ENCODE peak calls at places on chromosomes 1 and 21, in ten cellular contexts. O is glutamatergic neuron; Z is AG09319; R is neural progenitor cell; C is naive B cell; H is cardiac septum; P is pons; B is iPS DF 19.7; D is stimulated activated CD8-positive, alpha-beta memory T cell treated with anti-CD3 and anti-CD28 coated beads, Interleukin-15, amount 100 ng/mL, for 1 hour; M is stimulated activated CD4-positive, alpha-beta T cell treated with anti-CD3 and anti-CD28 coated beads, Interleukin-15, amount 100 ng/mL, for 1 hour. V is an unnamed sample.

GRCh38 chr1:50704126-50704525 is 255.9 kb downstream of the FAF1 start:
- DNase-seq in O (no peak), D (no peak), C (peak), R (peak), Z (peak), B (no peak), H (no peak), M (no peak), P (peak), V (peak)

GRCh38 chr1:234062166-234062565 is 157.7 kb downstream of the SLC35F3 start:
- DNase-seq in M (no peak), O (no peak), D (no peak), H (no peak), P (no peak), R (no peak), B (no peak), Z (no peak), C (no peak), V (no peak)

GRCh38 chr1:232629250-232630046 is 485 bp downstream of the SIPA1L2 start:
- DNase-seq in B (no peak), R (peak), P (no peak), H (peak), O (peak), Z (no peak), D (no peak), M (no peak), C (no peak), V (no peak)

GRCh38 chr1:19229828-19230325 is 19.8 kb upstream of the UBR4 start:
- DNase-seq in O (no peak), B (no peak), P (no peak), H (no peak), C (no peak), M (no peak), Z (no peak), D (no peak), R (no peak), V (no peak)

GRCh38 chr1:16614361-16615252 is 1.2 kb upstream of the NBPF1 start:
- DNase-seq in C (no peak), M (no peak), O (no peak), Z (no peak), B (no peak), P (peak), D (no peak), H (no peak), R (peak), V (no peak)

GRCh38 chr1:148309940-148310500 is 157.9 kb upstream of the NBPF11 start:
- DNase-seq in R (no peak), Z (no peak), M (no peak), P (no peak), B (no peak), O (no peak), C (no peak), H (no peak), D (no peak), V (no peak)

GRCh38 chr1:159857889-159858288 is 4.6 kb downstream of the VSIG8 start:
- DNase-seq in R (no peak), B (no peak), C (no peak), O (no peak), D (no peak), Z (no peak), P (no peak), M (no peak), H (no peak), V (no peak)

GRCh38 chr1:29176567-29176966 is 5.1 kb downstream of the SRSF4 start:
- DNase-seq in O (no peak), P (no peak), C (no peak), D (no peak), Z (no peak), B (no peak), M (no peak), R (no peak), H (no peak), V (no peak)

GRCh38 chr1:204377800-204378608 is 18.3 kb upstream of the PLEKHA6 start:
- DNase-seq in Z (no peak), R (peak), D (no peak), P (peak), H (no peak), C (peak), B (no peak), O (peak), M (peak), V (peak)

GRCh38 chr1:174877208-174877673 is 122.5 kb upstream of the CACYBP start:
- DNase-seq in M (no peak), B (no peak), O (peak), R (peak), D (no peak), C (no peak), Z (no peak), H (no peak), P (peak), V (no peak)

GRCh38 chr1:184915463-184916080 is 58.7 kb downstream of the NIBAN1 start:
- DNase-seq in Z (no peak), C (no peak), O (no peak), P (no peak), R (no peak), D (no peak), M (no peak), H (no peak), B (no peak), V (no peak)

GRCh38 chr1:64539808-64540207 is 69.9 kb downstream of the CACHD1 start:
- DNase-seq in P (no peak), R (no peak), D (no peak), M (no peak), B (no peak), O (no peak), H (no peak), Z (no peak), C (no peak), V (no peak)

GRCh38 chr1:98323906-98324358 is 337.6 kb upstream of the SNX7 start:
- DNase-seq in B (peak), R (no peak), O (no peak), P (no peak), C (no peak), H (no peak), Z (peak), M (no peak), D (no peak), V (no peak)

GRCh38 chr1:58898739-58899580 is 115.1 kb upstream of the JUN start:
- DNase-seq in D (no peak), C (no peak), B (no peak), H (no peak), P (peak), Z (no peak), O (peak), M (no peak), R (no peak), V (no peak)

GRCh38 chr21:44800103-44800502 is 1.5 kb downstream of the UBE2G2 start:
- DNase-seq in R (peak), B (no peak), O (no peak), P (no peak), H (no peak), M (no peak), C (no peak), D (no peak), Z (no peak), V (no peak)

GRCh38 chr1:8342325-8342724 is 24.4 kb downstream of the SLC45A1 start:
- DNase-seq in R (no peak), M (no peak), B (no peak), Z (no peak), D (no peak), C (no peak), P (no peak), O (no peak), H (no peak), V (no peak)

GRCh38 chr1:184113251-184113650 is 61.7 kb downstream of the TSEN15 start:
- DNase-seq in B (no peak), C (no peak), H (no peak), D (no peak), P (no peak), M (no peak), Z (no peak), O (no peak), R (no peak), V (no peak)

GRCh38 chr1:205496661-205497060 is 7.8 kb upstream of the CDK18 start:
- DNase-seq in M (no peak), B (no peak), Z (no peak), O (no peak), H (no peak), C (no peak), P (no peak), D (no peak), R (no peak), V (no peak)

GRCh38 chr1:203299180-203299579 is 6.1 kb upstream of the BTG2 start:
- DNase-seq in O (no peak), B (no peak), M (no peak), D (no peak), P (no peak), Z (no peak), H (no peak), C (peak), R (no peak), V (peak)

GRCh38 chr21:43343095-43343991 is 83.6 kb downstream of the SIK1 start:
- DNase-seq in D (no peak), O (no peak), C (no peak), B (no peak), M (no peak), Z (no peak), H (no peak), R (no peak), P (no peak), V (no peak)

GRCh38 chr1:208132287-208132882 is 111.8 kb downstream of the PLXNA2 start:
- DNase-seq in R (peak), O (peak), Z (peak), B (peak), C (peak), P (no peak), H (peak), M (peak), D (peak), V (peak)

GRCh38 chr1:227125929-227126545 is 185.9 kb downstream of the COQ8A start:
- DNase-seq in M (no peak), B (no peak), D (no peak), P (no peak), R (peak), O (no peak), Z (no peak), C (no peak), H (no peak), V (no peak)

GRCh38 chr1:8925406-8925805 is 20.3 kb upstream of the CA6 start:
- DNase-seq in D (no peak), C (no peak), H (no peak), M (no peak), Z (no peak), P (no peak), B (no peak), R (no peak), O (no peak), V (no peak)

GRCh38 chr1:180611016-180611930 is 20.5 kb upstream of the XPR1 start:
- DNase-seq in O (no peak), M (no peak), R (no peak), P (peak), Z (no peak), D (no peak), B (no peak), C (peak), H (no peak), V (peak)

GRCh38 chr1:43538969-43539368 is 8.3 kb downstream of the PTPRF start:
- DNase-seq in O (no peak), D (no peak), M (no peak), P (no peak), C (no peak), Z (no peak), H (no peak), B (no peak), R (no peak), V (no peak)

GRCh38 chr1:210003501-210003900 is 65.5 kb downstream of the SYT14 start:
- DNase-seq in O (no peak), R (no peak), D (no peak), P (peak), M (no peak), B (no peak), C (no peak), H (no peak), Z (no peak), V (no peak)

GRCh38 chr1:86504895-86505625 is 36.3 kb downstream of the CLCA1 start:
- DNase-seq in M (no peak), C (no peak), O (no peak), H (no peak), P (no peak), B (no peak), R (no peak), Z (no peak), D (no peak), V (no peak)

GRCh38 chr1:35432231-35432630 is 125.0 kb downstream of the KIAA0319L start:
- DNase-seq in M (no peak), P (peak), O (no peak), C (no peak), H (no peak), Z (no peak), R (no peak), B (no peak), D (no peak), V (no peak)

GRCh38 chr1:63643926-63644325 is 50.7 kb downstream of the PGM1 start:
- DNase-seq in R (no peak), C (no peak), H (no peak), Z (no peak), B (no peak), M (no peak), P (no peak), D (no peak), O (no peak), V (no peak)

GRCh38 chr1:29415156-29415830 is 179.0 kb downstream of the PTPRU start:
- DNase-seq in M (no peak), C (no peak), R (peak), P (no peak), Z (no peak), H (peak), B (peak), D (no peak), O (no peak), V (no peak)

GRCh38 chr21:43805275-43805800 is 16.0 kb downstream of the RRP1 start:
- DNase-seq in C (peak), H (no peak), B (no peak), M (no peak), P (no peak), R (no peak), O (no peak), D (no peak), Z (no peak), V (peak)

GRCh38 chr1:206066479-206067171 is 13.7 kb downstream of the RHEX start:
- DNase-seq in C (peak), O (no peak), B (no peak), M (no peak), P (peak), D (no peak), R (no peak), Z (no peak), H (no peak), V (no peak)

GRCh38 chr1:226444901-226445300 is 37.0 kb upstream of the PARP1 start:
- DNase-seq in H (no peak), D (no peak), M (no peak), C (peak), R (no peak), P (no peak), O (no peak), B (no peak), Z (no peak), V (peak)

GRCh38 chr1:39104158-39105060 is 78.3 kb downstream of the NDUFS5 start:
- DNase-seq in B (no peak), D (no peak), P (peak), O (peak), M (no peak), H (no peak), C (no peak), R (peak), Z (no peak), V (no peak)

GRCh38 chr1:107139833-107140702 is 771 bp upstream of the NTNG1 start:
- DNase-seq in H (no peak), O (peak), M (no peak), Z (peak), B (peak), C (peak), D (no peak), R (peak), P (peak), V (peak)

GRCh38 chr21:39373634-39374033 is 24.7 kb upstream of the HMGN1 start:
- DNase-seq in P (peak), C (no peak), D (no peak), R (peak), B (no peak), Z (no peak), O (no peak), H (no peak), M (no peak), V (no peak)

GRCh38 chr1:169584483-169585144 is 1.7 kb downstream of the F5 start:
- DNase-seq in H (no peak), M (no peak), D (no peak), O (no peak), R (no peak), Z (no peak), C (no peak), B (no peak), P (no peak), V (no peak)

GRCh38 chr1:200294241-200294640 is 115.6 kb downstream of the ZNF281 start:
- DNase-seq in O (no peak), B (no peak), M (no peak), H (no peak), C (no peak), P (no peak), Z (no peak), D (no peak), R (no peak), V (no peak)